ENCODE peak calls at places on chromosomes 11 and 22, in five cellular contexts. W is SK-N-SH, X is H1, T is GM12878, N is K562. H is an unnamed sample.

GRCh38 chr11:10348650-10349280 is 43.9 kb downstream of the ADM start:
- DNase-seq in W (no peak), X (no peak), T (no peak), N (no peak), H (peak)

GRCh38 chr22:30192427-30192826 is 54.1 kb downstream of the LIF start:
- DNase-seq in W (no peak), X (no peak), T (no peak), N (no peak), H (no peak)

GRCh38 chr11:124482362-124483147 is 37.1 kb upstream of the OR8B8 start:
- DNase-seq in W (no peak), X (no peak), T (no peak), N (peak), H (no peak)

GRCh38 chr11:74462009-74462408 is 5.3 kb downstream of the KCNE3 start:
- DNase-seq in W (no peak), X (no peak), T (no peak), N (peak), H (peak)

GRCh38 chr22:46815559-46815895 is 53.1 kb downstream of the TBC1D22A start:
- DNase-seq in W (no peak), X (no peak), T (no peak), N (no peak), H (no peak)

GRCh38 chr22:45996241-45997076 is 19.5 kb upstream of the WNT7B start:
- DNase-seq in W (no peak), X (no peak), T (no peak), N (no peak), H (no peak)

GRCh38 chr11:13062115-13062514 is 53.0 kb downstream of the RASSF10 start:
- DNase-seq in W (no peak), X (no peak), T (no peak), N (no peak), H (no peak)

GRCh38 chr11:15307600-15307999 is 192.9 kb downstream of the INSC start:
- DNase-seq in W (no peak), X (peak), T (no peak), N (no peak), H (no peak)

GRCh38 chr11:132559371-132560036 is 972.8 kb downstream of the OPCML start:
- DNase-seq in W (peak), X (no peak), T (no peak), N (no peak), H (no peak)

GRCh38 chr11:33475999-33476398 is 218.8 kb downstream of the HIPK3 start:
- DNase-seq in W (peak), X (no peak), T (no peak), N (no peak), H (peak)

GRCh38 chr22:17575681-17576080 is 12.4 kb downstream of the SLC25A18 start:
- DNase-seq in W (no peak), X (no peak), T (no peak), N (no peak), H (no peak)

GRCh38 chr11:27291954-27292641 is 70.9 kb downstream of the CCDC34 start:
- DNase-seq in W (no peak), X (no peak), T (no peak), N (no peak), H (peak)

GRCh38 chr11:131688056-131688693 is 317.8 kb downstream of the NTM start:
- DNase-seq in W (peak), X (peak), T (no peak), N (peak), H (peak)

GRCh38 chr11:66278396-66279091 is 569 bp downstream of the CNIH2 start:
- DNase-seq in W (peak), X (no peak), T (no peak), N (peak), H (no peak)

GRCh38 chr11:83467841-83468240 is 181.7 kb upstream of the CCDC90B start:
- DNase-seq in W (no peak), X (no peak), T (no peak), N (no peak), H (no peak)

GRCh38 chr22:24061124-24061684 is 50.1 kb downstream of the CABIN1 start:
- DNase-seq in W (no peak), X (no peak), T (no peak), N (no peak), H (no peak)

GRCh38 chr11:62501432-62501891 is 45.1 kb downstream of the AHNAK start:
- DNase-seq in W (no peak), X (no peak), T (no peak), N (no peak), H (peak)

GRCh38 chr11:130396965-130397364 is 31.4 kb downstream of the ADAMTS8 start:
- DNase-seq in W (no peak), X (no peak), T (no peak), N (no peak), H (no peak)

GRCh38 chr22:23245799-23246136 is 65.5 kb downstream of the BCR start:
- DNase-seq in W (no peak), X (no peak), T (no peak), N (no peak), H (no peak)

GRCh38 chr11:62081378-62082291 is 42.2 kb upstream of the INCENP start:
- DNase-seq in W (peak), X (peak), T (peak), N (peak), H (peak)

GRCh38 chr11:59787816-59788215 is 22.8 kb downstream of the MRPL16 start:
- DNase-seq in W (no peak), X (no peak), T (no peak), N (no peak), H (no peak)

GRCh38 chr22:46070722-46071450 is 79.4 kb upstream of the PPARA start:
- DNase-seq in W (peak), X (no peak), T (no peak), N (no peak), H (no peak)

GRCh38 chr22:46968848-46969247 is 206.4 kb downstream of the TBC1D22A start:
- DNase-seq in W (no peak), X (no peak), T (no peak), N (no peak), H (no peak)

GRCh38 chr11:59197990-59198389 is 14.7 kb downstream of the MPEG1 start:
- DNase-seq in W (no peak), X (no peak), T (no peak), N (no peak), H (no peak)

GRCh38 chr11:15716550-15716949 is 601.8 kb downstream of the INSC start:
- DNase-seq in W (no peak), X (no peak), T (no peak), N (no peak), H (no peak)

GRCh38 chr22:50460942-50461341 is 13.9 kb downstream of the SBF1 start:
- DNase-seq in W (no peak), X (no peak), T (no peak), N (no peak), H (no peak)

GRCh38 chr11:57424802-57425564 is 1.9 kb downstream of the SLC43A3 start:
- DNase-seq in W (no peak), X (no peak), T (peak), N (peak), H (peak)
- H3K4me3 ChIP-seq in W (no peak), X (no peak), T (peak), N (peak), H (peak)

DNA sequence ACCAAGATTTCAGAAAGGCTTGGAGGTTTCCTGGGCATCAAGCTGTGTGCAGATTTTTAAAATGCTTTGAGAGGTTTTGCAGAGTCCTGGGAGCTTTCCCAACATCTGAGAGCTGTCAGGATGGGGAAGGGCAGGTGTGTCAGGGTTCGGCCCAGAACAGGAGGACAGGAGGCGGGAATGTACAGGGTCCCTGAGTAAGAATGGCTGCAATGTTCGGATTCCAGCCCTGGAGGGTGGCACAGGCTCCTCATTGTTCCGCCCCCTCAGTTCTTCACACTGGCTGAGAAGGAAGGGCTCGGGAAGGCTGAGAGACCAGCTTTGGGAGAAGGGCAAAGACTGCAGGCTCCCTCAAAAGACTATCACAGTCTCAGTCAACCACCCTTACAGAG is 5.1 kb upstream of the SEPTIN3 start:
- DNase-seq in W (no peak), X (no peak), T (no peak), N (no peak), H (no peak)
- H2AFZ ChIP-seq in W (no peak), X (no peak), T (no peak), N (no peak), H (no peak)

DNA sequence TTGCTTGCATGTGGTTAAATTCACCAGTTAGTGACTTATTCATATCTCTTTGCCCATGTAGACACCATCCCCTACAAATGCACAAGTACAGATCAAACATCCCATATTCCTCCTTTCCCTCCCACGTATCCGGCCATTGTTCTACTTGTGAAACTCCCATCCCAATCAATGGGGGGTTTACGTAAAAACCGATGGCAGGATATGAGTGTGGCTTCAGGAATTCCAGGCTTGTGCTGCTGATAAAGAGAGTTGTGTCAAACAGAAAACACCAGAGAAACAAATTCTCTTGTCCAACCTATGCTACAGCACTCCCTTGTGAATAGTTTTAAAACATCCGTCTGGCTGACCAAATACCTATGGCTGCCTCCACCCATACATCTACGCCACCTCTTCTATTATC is 15.5 kb downstream of the FLI1 start:
- DNase-seq in W (no peak), X (no peak), T (no peak), N (no peak), H (peak)
- TF ChIP-seq EP300 in W (peak), X (no peak), T (no peak), N (no peak), H (no peak)

GRCh38 chr11:30328676-30329075 is 5.8 kb downstream of the ARL14EP start:
- DNase-seq in W (no peak), X (no peak), T (no peak), N (no peak), H (no peak)
- H3K4me3 ChIP-seq in W (no peak), X (no peak), T (no peak), N (no peak), H (no peak)